ENCODE peak calls at places on chromosomes 6 and 20, in eight cellular contexts. One of them, this sample, is unnamed.

GRCh38 chr6:112522600-112522999 is 175.5 kb downstream of the RFPL4B start:
- DNase-seq in activated CD4-positive, alpha-beta T cell treated with anti-CD3 and anti-CD28 coated beads, Interleukin-2, amount 50 U/mL, for 1 hour: no peak
- DNase-seq in midbrain: no peak
- DNase-seq in left colon: no peak
- DNase-seq in NCI-H2081: no peak
- DNase-seq in HFF-Myc: no peak
- DNase-seq in NCI-H1417: no peak
- DNase-seq in GM04503: no peak
- DNase-seq in this sample: no peak

GRCh38 chr20:34639755-34640222 is 37.1 kb downstream of the PIGU start:
- DNase-seq in activated CD4-positive, alpha-beta T cell treated with anti-CD3 and anti-CD28 coated beads, Interleukin-2, amount 50 U/mL, for 1 hour: no peak
- DNase-seq in midbrain: no peak
- DNase-seq in left colon: peak; percentile 90
- DNase-seq in NCI-H2081: peak; percentile 98
- DNase-seq in HFF-Myc: no peak
- DNase-seq in NCI-H1417: peak; percentile 100
- DNase-seq in GM04503: no peak
- DNase-seq in this sample: no peak

GRCh38 chr6:107987805-107988204 is 29.8 kb upstream of the SEC63 start:
- DNase-seq in activated CD4-positive, alpha-beta T cell treated with anti-CD3 and anti-CD28 coated beads, Interleukin-2, amount 50 U/mL, for 1 hour: no peak
- DNase-seq in midbrain: no peak
- DNase-seq in left colon: no peak
- DNase-seq in NCI-H2081: no peak
- DNase-seq in HFF-Myc: no peak
- DNase-seq in NCI-H1417: no peak
- DNase-seq in GM04503: no peak
- DNase-seq in this sample: no peak

GRCh38 chr6:54910326-54910952 is 63.9 kb downstream of the FAM83B start:
- DNase-seq in activated CD4-positive, alpha-beta T cell treated with anti-CD3 and anti-CD28 coated beads, Interleukin-2, amount 50 U/mL, for 1 hour: no peak
- DNase-seq in midbrain: no peak
- DNase-seq in left colon: peak; percentile 42
- DNase-seq in NCI-H2081: no peak
- DNase-seq in HFF-Myc: no peak
- DNase-seq in NCI-H1417: peak; percentile 66
- DNase-seq in GM04503: no peak
- DNase-seq in this sample: no peak

GRCh38 chr6:75266716-75267291 is 17.8 kb downstream of the TMEM30A start:
- DNase-seq in activated CD4-positive, alpha-beta T cell treated with anti-CD3 and anti-CD28 coated beads, Interleukin-2, amount 50 U/mL, for 1 hour: no peak
- DNase-seq in midbrain: peak; percentile 67
- DNase-seq in left colon: no peak
- DNase-seq in NCI-H2081: peak; percentile 39
- DNase-seq in HFF-Myc: no peak
- DNase-seq in NCI-H1417: peak; percentile 62
- DNase-seq in GM04503: no peak
- DNase-seq in this sample: no peak

GRCh38 chr20:51767867-51768758 is at the start of gene ATP9A:
- DNase-seq in activated CD4-positive, alpha-beta T cell treated with anti-CD3 and anti-CD28 coated beads, Interleukin-2, amount 50 U/mL, for 1 hour: no peak
- DNase-seq in midbrain: no peak
- DNase-seq in left colon: peak; percentile 57
- DNase-seq in NCI-H2081: peak; percentile 19
- DNase-seq in HFF-Myc: no peak
- DNase-seq in NCI-H1417: peak; percentile 77
- DNase-seq in GM04503: no peak
- DNase-seq in this sample: no peak

GRCh38 chr20:31608256-31608980 is 3.3 kb downstream of the ID1 start:
- DNase-seq in activated CD4-positive, alpha-beta T cell treated with anti-CD3 and anti-CD28 coated beads, Interleukin-2, amount 50 U/mL, for 1 hour: no peak
- DNase-seq in midbrain: peak; percentile 43
- DNase-seq in left colon: peak; percentile 89
- DNase-seq in NCI-H2081: peak; percentile 97
- DNase-seq in HFF-Myc: no peak
- DNase-seq in NCI-H1417: peak; percentile 98
- DNase-seq in GM04503: no peak
- DNase-seq in this sample: no peak

GRCh38 chr20:32968833-32969241 is 35.4 kb downstream of the SUN5 start:
- DNase-seq in activated CD4-positive, alpha-beta T cell treated with anti-CD3 and anti-CD28 coated beads, Interleukin-2, amount 50 U/mL, for 1 hour: no peak
- DNase-seq in midbrain: no peak
- DNase-seq in left colon: no peak
- DNase-seq in NCI-H2081: no peak
- DNase-seq in HFF-Myc: no peak
- DNase-seq in NCI-H1417: no peak
- DNase-seq in GM04503: no peak
- DNase-seq in this sample: no peak

GRCh38 chr20:39853664-39854063 is 835.4 kb downstream of the MAFB start:
- DNase-seq in activated CD4-positive, alpha-beta T cell treated with anti-CD3 and anti-CD28 coated beads, Interleukin-2, amount 50 U/mL, for 1 hour: no peak
- DNase-seq in midbrain: no peak
- DNase-seq in left colon: no peak
- DNase-seq in NCI-H2081: no peak
- DNase-seq in HFF-Myc: peak; percentile 26
- DNase-seq in NCI-H1417: peak; percentile 67
- DNase-seq in GM04503: peak; percentile 55
- DNase-seq in this sample: peak; percentile 39

GRCh38 chr6:21942910-21943309 is 349.4 kb downstream of the SOX4 start:
- DNase-seq in activated CD4-positive, alpha-beta T cell treated with anti-CD3 and anti-CD28 coated beads, Interleukin-2, amount 50 U/mL, for 1 hour: no peak
- DNase-seq in midbrain: no peak
- DNase-seq in left colon: no peak
- DNase-seq in NCI-H2081: peak; percentile 4
- DNase-seq in HFF-Myc: no peak
- DNase-seq in NCI-H1417: peak; percentile 26
- DNase-seq in GM04503: peak; percentile 19
- DNase-seq in this sample: no peak

GRCh38 chr6:16339263-16339587 is 100.8 kb downstream of the GMPR start:
- DNase-seq in activated CD4-positive, alpha-beta T cell treated with anti-CD3 and anti-CD28 coated beads, Interleukin-2, amount 50 U/mL, for 1 hour: no peak
- DNase-seq in midbrain: no peak
- DNase-seq in left colon: no peak
- DNase-seq in NCI-H2081: no peak
- DNase-seq in HFF-Myc: no peak
- DNase-seq in NCI-H1417: no peak
- DNase-seq in GM04503: no peak
- DNase-seq in this sample: no peak

GRCh38 chr6:99746261-99746895 is 139.7 kb downstream of the PRDM13 start:
- DNase-seq in activated CD4-positive, alpha-beta T cell treated with anti-CD3 and anti-CD28 coated beads, Interleukin-2, amount 50 U/mL, for 1 hour: peak; percentile 36
- DNase-seq in midbrain: peak; percentile 78
- DNase-seq in left colon: peak; percentile 30
- DNase-seq in NCI-H2081: peak; percentile 69
- DNase-seq in HFF-Myc: peak; percentile 61
- DNase-seq in NCI-H1417: peak; percentile 87
- DNase-seq in GM04503: peak; percentile 37
- DNase-seq in this sample: peak; percentile 46

GRCh38 chr6:26234421-26235239 is 130.4 kb upstream of the BTN3A2 start:
- DNase-seq in activated CD4-positive, alpha-beta T cell treated with anti-CD3 and anti-CD28 coated beads, Interleukin-2, amount 50 U/mL, for 1 hour: peak; percentile 53
- DNase-seq in midbrain: peak; percentile 27
- DNase-seq in left colon: peak; percentile 77
- DNase-seq in NCI-H2081: peak; percentile 46
- DNase-seq in HFF-Myc: peak; percentile 94
- DNase-seq in NCI-H1417: peak; percentile 91
- DNase-seq in GM04503: peak; percentile 38
- DNase-seq in this sample: no peak

GRCh38 chr6:136508701-136509387 is 41.4 kb downstream of the MAP7 start:
- DNase-seq in activated CD4-positive, alpha-beta T cell treated with anti-CD3 and anti-CD28 coated beads, Interleukin-2, amount 50 U/mL, for 1 hour: no peak
- DNase-seq in midbrain: no peak
- DNase-seq in left colon: no peak
- DNase-seq in NCI-H2081: no peak
- DNase-seq in HFF-Myc: no peak
- DNase-seq in NCI-H1417: no peak
- DNase-seq in GM04503: no peak
- DNase-seq in this sample: no peak

GRCh38 chr6:43927525-43928210 is 157.7 kb downstream of the VEGFA start:
- DNase-seq in activated CD4-positive, alpha-beta T cell treated with anti-CD3 and anti-CD28 coated beads, Interleukin-2, amount 50 U/mL, for 1 hour: no peak
- DNase-seq in midbrain: no peak
- DNase-seq in left colon: peak; percentile 51
- DNase-seq in NCI-H2081: no peak
- DNase-seq in HFF-Myc: no peak
- DNase-seq in NCI-H1417: no peak
- DNase-seq in GM04503: no peak
- DNase-seq in this sample: no peak

GRCh38 chr6:149467265-149467664 is 17.5 kb downstream of the ZC3H12D start:
- DNase-seq in activated CD4-positive, alpha-beta T cell treated with anti-CD3 and anti-CD28 coated beads, Interleukin-2, amount 50 U/mL, for 1 hour: no peak
- DNase-seq in midbrain: no peak
- DNase-seq in left colon: no peak
- DNase-seq in NCI-H2081: no peak
- DNase-seq in HFF-Myc: no peak
- DNase-seq in NCI-H1417: no peak
- DNase-seq in GM04503: no peak
- DNase-seq in this sample: no peak

GRCh38 chr6:119308994-119309657 is 40.4 kb downstream of the MAN1A1 start:
- DNase-seq in activated CD4-positive, alpha-beta T cell treated with anti-CD3 and anti-CD28 coated beads, Interleukin-2, amount 50 U/mL, for 1 hour: no peak
- DNase-seq in midbrain: no peak
- DNase-seq in left colon: no peak
- DNase-seq in NCI-H2081: peak; percentile 32
- DNase-seq in HFF-Myc: no peak
- DNase-seq in NCI-H1417: peak; percentile 66
- DNase-seq in GM04503: no peak
- DNase-seq in this sample: no peak

GRCh38 chr20:19302714-19303113 is 90.3 kb downstream of the SLC24A3 start:
- DNase-seq in activated CD4-positive, alpha-beta T cell treated with anti-CD3 and anti-CD28 coated beads, Interleukin-2, amount 50 U/mL, for 1 hour: no peak
- DNase-seq in midbrain: no peak
- DNase-seq in left colon: no peak
- DNase-seq in NCI-H2081: no peak
- DNase-seq in HFF-Myc: no peak
- DNase-seq in NCI-H1417: no peak
- DNase-seq in GM04503: no peak
- DNase-seq in this sample: no peak

GRCh38 chr6:127737009-127737486 is 160.1 kb downstream of the C6orf58 start:
- DNase-seq in activated CD4-positive, alpha-beta T cell treated with anti-CD3 and anti-CD28 coated beads, Interleukin-2, amount 50 U/mL, for 1 hour: peak; percentile 17
- DNase-seq in midbrain: peak; percentile 64
- DNase-seq in left colon: peak; percentile 5
- DNase-seq in NCI-H2081: peak; percentile 74
- DNase-seq in HFF-Myc: peak; percentile 65
- DNase-seq in NCI-H1417: peak; percentile 86
- DNase-seq in GM04503: peak; percentile 18
- DNase-seq in this sample: peak; percentile 40

GRCh38 chr20:1761116-1761515 is 103.5 kb upstream of the SIRPG start:
- DNase-seq in activated CD4-positive, alpha-beta T cell treated with anti-CD3 and anti-CD28 coated beads, Interleukin-2, amount 50 U/mL, for 1 hour: no peak
- DNase-seq in midbrain: no peak
- DNase-seq in left colon: no peak
- DNase-seq in NCI-H2081: no peak
- DNase-seq in HFF-Myc: no peak
- DNase-seq in NCI-H1417: no peak
- DNase-seq in GM04503: peak; percentile 73
- DNase-seq in this sample: peak; percentile 5

GRCh38 chr20:15359056-15359455 is 1021.6 kb upstream of the FLRT3 start:
- DNase-seq in activated CD4-positive, alpha-beta T cell treated with anti-CD3 and anti-CD28 coated beads, Interleukin-2, amount 50 U/mL, for 1 hour: no peak
- DNase-seq in midbrain: no peak
- DNase-seq in left colon: no peak
- DNase-seq in NCI-H2081: no peak
- DNase-seq in HFF-Myc: no peak
- DNase-seq in NCI-H1417: no peak
- DNase-seq in GM04503: no peak
- DNase-seq in this sample: no peak

GRCh38 chr6:121485359-121485809 is 49.9 kb downstream of the GJA1 start:
- DNase-seq in activated CD4-positive, alpha-beta T cell treated with anti-CD3 and anti-CD28 coated beads, Interleukin-2, amount 50 U/mL, for 1 hour: no peak
- DNase-seq in midbrain: no peak
- DNase-seq in left colon: no peak
- DNase-seq in NCI-H2081: no peak
- DNase-seq in HFF-Myc: no peak
- DNase-seq in NCI-H1417: peak; percentile 58
- DNase-seq in GM04503: peak; percentile 45
- DNase-seq in this sample: no peak

GRCh38 chr6:11852061-11852619 is 73.5 kb upstream of the ADTRP start:
- DNase-seq in activated CD4-positive, alpha-beta T cell treated with anti-CD3 and anti-CD28 coated beads, Interleukin-2, amount 50 U/mL, for 1 hour: no peak
- DNase-seq in midbrain: no peak
- DNase-seq in left colon: no peak
- DNase-seq in NCI-H2081: no peak
- DNase-seq in HFF-Myc: no peak
- DNase-seq in NCI-H1417: no peak
- DNase-seq in GM04503: no peak
- DNase-seq in this sample: no peak

GRCh38 chr6:33931799-33932198 is 128.0 kb upstream of the MLN start:
- DNase-seq in activated CD4-positive, alpha-beta T cell treated with anti-CD3 and anti-CD28 coated beads, Interleukin-2, amount 50 U/mL, for 1 hour: no peak
- DNase-seq in midbrain: no peak
- DNase-seq in left colon: no peak
- DNase-seq in NCI-H2081: no peak
- DNase-seq in HFF-Myc: no peak
- DNase-seq in NCI-H1417: no peak
- DNase-seq in GM04503: no peak
- DNase-seq in this sample: no peak

GRCh38 chr20:44407402-44408184 is 52.1 kb downstream of the HNF4A start:
- DNase-seq in activated CD4-positive, alpha-beta T cell treated with anti-CD3 and anti-CD28 coated beads, Interleukin-2, amount 50 U/mL, for 1 hour: no peak
- DNase-seq in midbrain: no peak
- DNase-seq in left colon: peak; percentile 85
- DNase-seq in NCI-H2081: no peak
- DNase-seq in HFF-Myc: no peak
- DNase-seq in NCI-H1417: no peak
- DNase-seq in GM04503: no peak
- DNase-seq in this sample: no peak